ENCODE peak calls at places on chromosomes 7 and 10, in five cellular contexts. E, P, N, L and I are unnamed samples.

GRCh38 chr10:13904053-13904452 is 317.3 kb downstream of the PRPF18 start:
- DNase-seq in E (no peak), P (peak; percentile 85), N (no peak), L (no peak), I (no peak)

GRCh38 chr7:19024261-19024660 is 93.2 kb downstream of the TWIST1 start:
- DNase-seq in E (peak; percentile 87), P (no peak), N (no peak), L (peak; percentile 95), I (no peak)

GRCh38 chr7:5481241-5482019 is 57.8 kb upstream of the TNRC18 start:
- DNase-seq in E (no peak), P (no peak), N (no peak), L (no peak), I (no peak)

GRCh38 chr7:75989084-75989725 is 5.2 kb downstream of the TMEM120A start:
- DNase-seq in E (no peak), P (peak; percentile 58), N (no peak), L (no peak), I (no peak)

GRCh38 chr7:102393467-102393866 is 2.7 kb upstream of the PRKRIP1 start:
- DNase-seq in E (no peak), P (no peak), N (no peak), L (peak; percentile 20), I (no peak)

GRCh38 chr10:35595106-35595505 is 10.0 kb upstream of the GJD4 start:
- DNase-seq in E (no peak), P (peak; percentile 18), N (no peak), L (no peak), I (no peak)

GRCh38 chr10:74924251-74924954 is 98.0 kb downstream of the KAT6B start:
- DNase-seq in E (peak; percentile 89), P (peak; percentile 51), N (no peak), L (peak; percentile 97), I (no peak)

GRCh38 chr7:115844857-115845256 is 185.7 kb downstream of the TFEC start:
- DNase-seq in E (no peak), P (no peak), N (no peak), L (peak; percentile 33), I (no peak)

GRCh38 chr7:106870528-106870927 is 5.4 kb downstream of the PIK3CG start:
- DNase-seq in E (no peak), P (no peak), N (no peak), L (no peak), I (no peak)

GRCh38 chr7:17463511-17464085 is 165.1 kb downstream of the AHR start:
- DNase-seq in E (no peak), P (no peak), N (no peak), L (no peak), I (no peak)

GRCh38 chr10:87761892-87762291 is 56.1 kb downstream of the ATAD1 start:
- DNase-seq in E (peak; percentile 69), P (peak; percentile 37), N (no peak), L (peak; percentile 92), I (no peak)

GRCh38 chr10:123348721-123349120 is 194.5 kb downstream of the BUB3 start:
- DNase-seq in E (no peak), P (no peak), N (no peak), L (no peak), I (no peak)

GRCh38 chr7:80611779-80612178 is 26.7 kb upstream of the CD36 start:
- DNase-seq in E (peak; percentile 89), P (no peak), N (no peak), L (peak; percentile 92), I (peak; percentile 73)

GRCh38 chr10:3935933-3936359 is 150.9 kb upstream of the KLF6 start:
- DNase-seq in E (peak; percentile 33), P (no peak), N (no peak), L (peak; percentile 48), I (peak; percentile 91)

GRCh38 chr10:86372119-86372784 is 5.7 kb upstream of the GRID1 start:
- DNase-seq in E (no peak), P (no peak), N (no peak), L (no peak), I (no peak)

GRCh38 chr10:131708225-131708624 is 192.6 kb upstream of the PPP2R2D start:
- DNase-seq in E (no peak), P (no peak), N (no peak), L (no peak), I (no peak)

GRCh38 chr7:5713124-5713912 is 68.1 kb downstream of the RNF216 start:
- DNase-seq in E (no peak), P (no peak), N (no peak), L (no peak), I (no peak)

GRCh38 chr10:80461208-80462183 is 7.4 kb downstream of the TSPAN14 start:
- DNase-seq in E (no peak), P (no peak), N (no peak), L (peak; percentile 48), I (no peak)

GRCh38 chr7:147771344-147771743 is 819.2 kb upstream of the C7orf33 start:
- DNase-seq in E (no peak), P (no peak), N (no peak), L (no peak), I (no peak)

GRCh38 chr10:32049113-32049512 is 7.1 kb downstream of the KIF5B start:
- DNase-seq in E (peak; percentile 47), P (no peak), N (no peak), L (peak; percentile 21), I (no peak)

GRCh38 chr7:29243777-29244655 is 49.4 kb downstream of the CHN2 start:
- DNase-seq in E (no peak), P (peak; percentile 29), N (no peak), L (no peak), I (no peak)

GRCh38 chr10:22742678-22743077 is 28.3 kb upstream of the PIP4K2A start:
- DNase-seq in E (no peak), P (no peak), N (no peak), L (no peak), I (no peak)

GRCh38 chr7:84175461-84175860 is 19.1 kb downstream of the SEMA3A start:
- DNase-seq in E (no peak), P (no peak), N (no peak), L (no peak), I (no peak)

GRCh38 chr7:150766334-150766709 is 29.1 kb downstream of the GIMAP5 start:
- DNase-seq in E (no peak), P (no peak), N (no peak), L (no peak), I (no peak)

GRCh38 chr10:110403593-110403992 is 94.1 kb upstream of the DUSP5 start:
- DNase-seq in E (no peak), P (no peak), N (no peak), L (no peak), I (no peak)

GRCh38 chr10:29714096-29714874 is 79.5 kb upstream of the SVIL start:
- DNase-seq in E (peak; percentile 86), P (no peak), N (no peak), L (peak; percentile 90), I (no peak)

GRCh38 chr10:48658243-48658888 is 26.3 kb upstream of the WDFY4 start:
- DNase-seq in E (peak; percentile 61), P (peak; percentile 89), N (no peak), L (peak; percentile 49), I (peak; percentile 16)

GRCh38 chr7:81725496-81726117 is 44.2 kb downstream of the HGF start:
- DNase-seq in E (peak; percentile 86), P (no peak), N (no peak), L (peak; percentile 96), I (no peak)

GRCh38 chr10:11018830-11019692 is 1.4 kb downstream of the CELF2 start:
- DNase-seq in E (no peak), P (no peak), N (no peak), L (no peak), I (peak; percentile 10)

GRCh38 chr10:21317902-21318301 is 207.6 kb downstream of the SKIDA1 start:
- DNase-seq in E (peak; percentile 90), P (peak; percentile 79), N (no peak), L (peak; percentile 94), I (no peak)

GRCh38 chr10:80411681-80412230 is 3.4 kb downstream of the PRXL2A start:
- DNase-seq in E (no peak), P (no peak), N (no peak), L (no peak), I (no peak)

GRCh38 chr10:91432175-91432574 is 22.0 kb downstream of the HECTD2 start:
- DNase-seq in E (no peak), P (peak; percentile 27), N (no peak), L (no peak), I (no peak)

GRCh38 chr10:110535958-110536891 is 31.3 kb upstream of the SMC3 start:
- DNase-seq in E (peak; percentile 80), P (peak; percentile 26), N (no peak), L (peak; percentile 93), I (no peak)

GRCh38 chr10:31036209-31036608 is 4.5 kb upstream of the ZNF438 start:
- DNase-seq in E (peak; percentile 35), P (peak; percentile 14), N (no peak), L (peak; percentile 26), I (no peak)

GRCh38 chr10:111725035-111725434 is 458.5 kb downstream of the GPAM start:
- DNase-seq in E (no peak), P (no peak), N (no peak), L (no peak), I (no peak)

GRCh38 chr7:108002726-108003590 is at the start of gene LAMB1:
- DNase-seq in E (peak; percentile 88), P (peak; percentile 94), N (no peak), L (peak; percentile 86), I (peak; percentile 53)